ENCODE peak calls at places on chromosomes 2 and 18, in five cellular contexts. G is H54; A is astrocyte of the spinal cord; T is activated CD4-positive, alpha-beta memory T cell treated with anti-CD3 and anti-CD28 coated beads, Interleukin-2, amount 10 ng/mL, durations not matched to agents 7 days and 5 days; P is RWPE2. W is an unnamed sample.

GRCh38 chr2:70962211-70962884 is 16.1 kb upstream of the ANKRD53 start:
- DNase-seq in A (no peak), G (no peak), T (peak), P (no peak), W (no peak)

GRCh38 chr2:111686994-111687393 is 197.0 kb downstream of the ANAPC1 start:
- DNase-seq in A (no peak), P (no peak), T (no peak), G (no peak), W (no peak)

GRCh38 chr2:222494104-222494739 is 69.9 kb downstream of the SGPP2 start:
- DNase-seq in T (no peak), A (no peak), P (no peak), G (no peak), W (no peak)

GRCh38 chr2:61356958-61357350 is 113.9 kb downstream of the USP34 start:
- DNase-seq in G (no peak), P (no peak), T (no peak), A (peak), W (peak)

GRCh38 chr2:225739328-225739727 is 339.8 kb downstream of the NYAP2 start:
- DNase-seq in G (no peak), T (no peak), A (no peak), P (no peak), W (no peak)

GRCh38 chr2:166831930-166832329 is 56.4 kb upstream of the XIRP2 start:
- DNase-seq in G (no peak), A (no peak), T (no peak), P (no peak), W (peak)

GRCh38 chr2:170369894-170370293 is 191.9 kb downstream of the MYO3B start:
- DNase-seq in A (peak), T (no peak), P (no peak), G (no peak), W (peak)

GRCh38 chr18:6781846-6782245 is 52.3 kb downstream of the ARHGAP28 start:
- DNase-seq in A (peak), G (peak), T (no peak), P (no peak), W (peak)

GRCh38 chr2:96265349-96265839 is 403 bp downstream of the TMEM127 start:
- DNase-seq in P (no peak), T (peak), G (peak), A (no peak), W (no peak)

GRCh38 chr2:190574169-190574568 is 39.6 kb upstream of the NEMP2 start:
- DNase-seq in G (no peak), T (no peak), P (no peak), A (no peak), W (no peak)

GRCh38 chr2:55609931-55610578 is 7.4 kb downstream of the PPP4R3B start:
- DNase-seq in T (no peak), G (no peak), P (no peak), A (no peak), W (no peak)

GRCh38 chr2:124911560-124911959 is 886.5 kb downstream of the CNTNAP5 start:
- DNase-seq in G (no peak), T (no peak), A (peak), P (no peak), W (peak)

GRCh38 chr18:9594782-9595181 is 19.6 kb downstream of the PPP4R1 start:
- DNase-seq in A (no peak), G (no peak), P (no peak), T (no peak), W (no peak)

GRCh38 chr2:221212105-221212504 is 360.0 kb downstream of the EPHA4 start:
- DNase-seq in T (no peak), A (no peak), G (no peak), P (no peak), W (no peak)

GRCh38 chr2:3361518-3362438 is 15.8 kb downstream of the EIPR1 start:
- DNase-seq in T (no peak), G (no peak), A (no peak), P (no peak), W (no peak)

GRCh38 chr18:63262369-63263335 is 56.9 kb downstream of the BCL2 start:
- DNase-seq in A (no peak), G (no peak), P (no peak), T (no peak), W (no peak)

GRCh38 chr18:77234504-77235365 is 14.9 kb upstream of the GALR1 start:
- DNase-seq in A (no peak), T (no peak), G (no peak), P (no peak), W (peak)

GRCh38 chr2:1567556-1568344 is 154.5 kb downstream of the TPO start:
- DNase-seq in P (peak), A (no peak), G (no peak), T (no peak), W (no peak)

GRCh38 chr2:121804340-121804739 is 48.9 kb downstream of the TSN start:
- DNase-seq in P (no peak), T (no peak), G (no peak), A (peak), W (peak)

W was measured in astrocyte of the hippocampus.